ENCODE peak calls at places on chromosomes 1 and 21, in six cellular contexts. T is activated CD4-positive, alpha-beta T cell treated with anti-CD3 and anti-CD28 coated beads for 48 hours; K is T follicular helper cell; G is COR-L47; N is iris pigment epithelial cell; R is activated effector memory CD4-positive, alpha-beta T cell treated with Interleukin-2 at 50 U/mL for 16 hours. F is an unnamed sample.

GRCh38 chr21:44940116-44940631 is 345 bp downstream of the SLX9 start:
- DNase-seq in T (peak), N (no peak), R (no peak), G (no peak), K (no peak), F (no peak)

GRCh38 chr1:41952208-41952607 is 33.5 kb upstream of the HIVEP3 start:
- DNase-seq in T (no peak), N (no peak), R (no peak), G (no peak), K (no peak), F (no peak)

GRCh38 chr1:113456967-113457366 is 66.7 kb downstream of the MAGI3 start:
- DNase-seq in T (no peak), R (no peak), G (peak), N (peak), K (no peak), F (peak)

GRCh38 chr1:40784771-40785151 is 1.2 kb downstream of the KCNQ4 start:
- DNase-seq in N (no peak), K (no peak), G (no peak), T (no peak), R (no peak), F (no peak)

GRCh38 chr21:43343992-43344886 is 82.7 kb downstream of the SIK1 start:
- DNase-seq in N (no peak), G (peak), R (no peak), K (no peak), T (no peak), F (no peak)

GRCh38 chr1:39898146-39898545 is 3.6 kb downstream of the MYCL start:
- DNase-seq in R (no peak), T (no peak), N (no peak), K (no peak), G (no peak), F (no peak)

GRCh38 chr1:91032349-91032748 is 10.5 kb upstream of the ZNF644 start:
- DNase-seq in R (no peak), N (no peak), T (no peak), K (no peak), G (no peak), F (no peak)

GRCh38 chr1:32494711-32495337 is 30.0 kb downstream of the ZBTB8B start:
- DNase-seq in G (no peak), R (no peak), T (no peak), K (no peak), N (peak), F (no peak)

GRCh38 chr1:62335656-62336055 is 16.4 kb upstream of the KANK4 start:
- DNase-seq in K (no peak), T (no peak), G (no peak), N (no peak), R (no peak), F (no peak)

GRCh38 chr1:25131794-25132193 is 100.5 kb downstream of the SYF2 start:
- DNase-seq in N (no peak), R (no peak), G (no peak), K (no peak), T (no peak), F (no peak)

GRCh38 chr1:17630048-17630830 is 90.7 kb downstream of the ARHGEF10L start:
- DNase-seq in N (no peak), G (no peak), T (no peak), K (no peak), R (no peak), F (no peak)

GRCh38 chr1:228332797-228333738 is 73.6 kb downstream of the TRIM11 start:
- DNase-seq in N (no peak), G (no peak), R (no peak), T (peak), K (no peak), F (no peak)

GRCh38 chr1:155127672-155128468 is at the start of gene EFNA1:
- DNase-seq in R (peak), N (peak), G (peak), K (peak), T (peak), F (no peak)

GRCh38 chr1:210272666-210273065 is 40.1 kb downstream of the SERTAD4 start:
- DNase-seq in R (no peak), G (peak), N (no peak), T (no peak), K (no peak), F (no peak)

GRCh38 chr21:14591882-14592281 is 45.8 kb upstream of the SAMSN1 start:
- DNase-seq in T (no peak), R (peak), G (no peak), K (no peak), N (peak), F (peak)

GRCh38 chr1:200890818-200891773 is 3.6 kb upstream of the INAVA start:
- DNase-seq in G (no peak), K (no peak), T (no peak), R (no peak), N (peak), F (peak)

GRCh38 chr21:30028537-30028936 is 88.7 kb upstream of the GRIK1 start:
- DNase-seq in G (no peak), N (no peak), R (no peak), K (no peak), T (no peak), F (no peak)

GRCh38 chr1:12615916-12616708 is 1.9 kb downstream of the DHRS3 start:
- DNase-seq in R (no peak), G (no peak), T (peak), K (no peak), N (peak), F (no peak)

GRCh38 chr1:16248603-16249534 is 11.9 kb upstream of the CPLANE2 start:
- DNase-seq in G (peak), N (peak), K (no peak), T (no peak), R (no peak), F (peak)